ENCODE peak calls at places on chromosome 18, in eight cellular contexts. C, Z, G, D, W, A, X and N are unnamed samples.
A peak's percentile ranks its signal among the peaks of the same experiment; 100 is the strongest.

GRCh38 chr18:63820694-63821093 is 45.5 kb downstream of the SERPINB7 start:
- DNase-seq in C (no peak), X (no peak), W (no peak), A (no peak), D (no peak), G (no peak), Z (no peak), N (no peak)

GRCh38 chr18:47215554-47216138 is 35.8 kb downstream of the SKOR2 start:
- DNase-seq in W (peak; percentile 61), X (peak; percentile 37), Z (peak; percentile 41), A (peak; percentile 71), G (no peak), D (no peak), C (peak; percentile 32), N (no peak)

GRCh38 chr18:13292736-13293135 is 74.2 kb downstream of the LDLRAD4 start:
- DNase-seq in X (no peak), C (no peak), A (no peak), G (no peak), W (no peak), Z (no peak), D (peak; percentile 54), N (no peak)

GRCh38 chr18:28736223-28736622 is 559.3 kb upstream of the CDH2 start:
- DNase-seq in G (no peak), Z (no peak), D (no peak), W (no peak), C (no peak), A (no peak), X (no peak), N (no peak)

GRCh38 chr18:33115476-33115875 is 325.0 kb downstream of the CCDC178 start:
- DNase-seq in G (no peak), Z (no peak), W (no peak), C (no peak), X (no peak), D (no peak), A (no peak), N (no peak)

GRCh38 chr18:32549248-32549842 is 78.7 kb upstream of the GAREM1 start:
- DNase-seq in W (peak; percentile 51), G (no peak), A (peak; percentile 66), Z (peak; percentile 51), X (peak; percentile 62), C (peak; percentile 15), D (no peak), N (no peak)

GRCh38 chr18:79399275-79400081 is 3.7 kb downstream of the NFATC1 start:
- DNase-seq in C (no peak), D (no peak), W (no peak), X (no peak), A (no peak), Z (no peak), G (peak; percentile 81), N (no peak)

GRCh38 chr18:47036298-47036874 is 965 bp upstream of the ELOA2 start:
- DNase-seq in G (no peak), C (peak; percentile 17), Z (no peak), D (no peak), W (peak; percentile 42), A (peak; percentile 38), X (peak; percentile 48), N (no peak)

GRCh38 chr18:50284226-50284885 is 3.0 kb upstream of the MBD1 start:
- DNase-seq in C (no peak), G (no peak), A (peak; percentile 94), X (peak; percentile 78), W (no peak), Z (no peak), D (peak; percentile 88), N (no peak)

GRCh38 chr18:57749604-57749970 is 53.5 kb downstream of the ATP8B1 start:
- DNase-seq in C (no peak), A (no peak), Z (no peak), G (no peak), D (no peak), X (no peak), W (no peak), N (no peak)

GRCh38 chr18:36594621-36595020 is 234.2 kb downstream of the TPGS2 start:
- DNase-seq in Z (no peak), D (no peak), X (no peak), G (no peak), W (no peak), A (no peak), C (no peak), N (no peak)

GRCh38 chr18:75244336-75244735 is 33.7 kb downstream of the TSHZ1 start:
- DNase-seq in X (no peak), D (no peak), C (no peak), A (peak; percentile 14), W (no peak), Z (no peak), G (no peak), N (no peak)

GRCh38 chr18:34921811-34922385 is 119.3 kb upstream of the MAPRE2 start:
- DNase-seq in G (no peak), D (no peak), C (no peak), W (no peak), A (no peak), X (no peak), Z (no peak), N (no peak)

GRCh38 chr18:54224379-54225014 is at the start of gene MBD2:
- DNase-seq in W (peak; percentile 94), G (peak; percentile 98), Z (peak; percentile 97), X (peak; percentile 94), A (peak; percentile 96), D (peak; percentile 98), C (peak; percentile 80), N (no peak)

DNA sequence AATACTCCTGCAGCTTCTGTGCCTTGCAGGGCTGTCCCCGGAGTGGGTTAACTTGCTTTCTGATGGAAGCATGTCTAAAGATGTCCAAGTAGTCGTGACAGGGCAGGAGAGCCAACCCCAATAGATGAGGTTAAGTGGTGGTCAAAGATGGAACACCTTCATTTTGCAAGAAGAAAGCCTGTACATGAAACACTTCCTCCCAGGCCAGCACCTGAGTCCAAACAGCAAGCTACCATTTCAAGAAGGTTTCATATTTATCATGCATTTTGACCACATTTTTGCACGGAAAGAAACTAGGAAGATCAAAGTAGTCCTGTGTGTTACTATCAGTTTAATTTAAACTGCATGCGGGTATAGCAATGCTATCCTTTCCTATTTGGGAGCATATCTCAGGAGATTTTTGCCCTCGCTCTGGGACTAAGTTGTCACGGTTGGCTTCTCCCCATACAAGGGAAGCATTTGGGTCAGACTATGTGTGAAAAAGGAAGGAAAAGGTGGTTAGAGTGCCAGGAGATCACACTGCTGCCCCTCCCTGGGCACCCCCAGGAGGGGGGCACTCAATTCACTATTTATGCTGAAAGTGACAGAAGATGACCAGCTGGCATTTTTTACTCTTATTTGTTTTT is 187.6 kb downstream of the ZNF521 start:
- DNase-seq in X (no peak), A (no peak), C (no peak), D (no peak), Z (no peak), G (no peak), W (no peak), N (no peak)
- H3K4me3 ChIP-seq in X (peak overlapping the region; percentile 56), A (peak overlapping the region; percentile 7), C (no peak overlapping the region), D (no peak overlapping the region), Z (no peak overlapping the region), G (no peak overlapping the region), W (peak overlapping the region; percentile 44), N (peak overlapping the region; percentile 20)

GRCh38 chr18:44698518-44698917 is 17.8 kb downstream of the SETBP1 start:
- DNase-seq in Z (no peak), X (no peak), W (no peak), A (no peak), G (no peak), D (no peak), C (no peak), N (no peak)
- H3K4me3 ChIP-seq in Z (no peak overlapping the region), X (no peak overlapping the region), W (no peak overlapping the region), A (no peak overlapping the region), G (no peak overlapping the region), D (no peak overlapping the region), C (no peak overlapping the region), N (no peak overlapping the region)

GRCh38 chr18:10833656-10834055 is 307.8 kb downstream of the NAPG start:
- DNase-seq in X (no peak), D (no peak), C (no peak), A (no peak), W (no peak), Z (no peak), G (no peak), N (no peak)
- H3K4me3 ChIP-seq in X (no peak overlapping the region), D (no peak overlapping the region), C (no peak overlapping the region), A (no peak overlapping the region), W (no peak overlapping the region), Z (no peak overlapping the region), G (no peak overlapping the region), N (no peak overlapping the region)

GRCh38 chr18:59272971-59273935 is at the start of gene RAX:
- DNase-seq in C (no peak), W (no peak), D (no peak), Z (peak; percentile 91), G (no peak), A (no peak), X (no peak), N (no peak)
- H3K4me3 ChIP-seq in C (no peak within 1 kb of the TSS), W (no peak within 1 kb of the TSS), D (peak within 1 kb of the TSS; percentile 5), Z (no peak within 1 kb of the TSS), G (no peak within 1 kb of the TSS), A (no peak within 1 kb of the TSS), X (peak within 1 kb of the TSS; percentile 46), N (peak within 1 kb of the TSS; percentile 29)

GRCh38 chr18:70287731-70288130 is 1.1 kb upstream of the SOCS6 start:
- DNase-seq in Z (no peak), D (no peak), X (no peak), W (no peak), G (no peak), A (no peak), C (no peak), N (no peak)
- H3K4me3 ChIP-seq in Z (peak overlapping the region; percentile 96), D (no peak overlapping the region), X (peak overlapping the region; percentile 86), W (peak overlapping the region; percentile 72), G (no peak overlapping the region), A (no peak overlapping the region), C (no peak overlapping the region), N (no peak overlapping the region)

GRCh38 chr18:26228562-26229260 is 2.5 kb downstream of the TAF4B start:
- DNase-seq in W (no peak), G (no peak), A (peak; percentile 8), C (no peak), Z (no peak), X (no peak), D (no peak), N (no peak)

GRCh38 chr18:26225022-26225693 is 1.1 kb upstream of the TAF4B start:
- DNase-seq in C (no peak), G (no peak), Z (no peak), W (no peak), A (peak; percentile 65), D (no peak), X (no peak), N (no peak)

GRCh38 chr18:26225915-26226228 is 373 bp upstream of the TAF4B start:
- DNase-seq in G (no peak), D (no peak), A (no peak), W (no peak), X (no peak), Z (no peak), C (no peak), N (no peak)

GRCh38 chr18:26226229-26227050 is at the start of gene TAF4B:
- DNase-seq in G (peak; percentile 98), C (peak; percentile 75), Z (peak; percentile 88), A (peak; percentile 94), X (peak; percentile 96), D (peak; percentile 99), W (peak; percentile 92), N (peak; percentile 93)

GRCh38 chr18:26227051-26227672 is 917 bp downstream of the TAF4B start:
- DNase-seq in Z (no peak), W (peak; percentile 15), C (no peak), X (no peak), D (no peak), G (no peak), A (peak; percentile 40), N (no peak)
- H3K4me3 ChIP-seq in Z (peak overlapping the region; percentile 92), W (peak overlapping the region; percentile 71), C (peak overlapping the region; percentile 64), X (peak overlapping the region; percentile 58), D (peak overlapping the region; percentile 88), G (peak overlapping the region; percentile 73), A (peak overlapping the region; percentile 80), N (peak overlapping the region; percentile 88)